ENCODE peak calls at places on chromosomes 12 and 14, in ten cellular contexts. Q is WTC11; J is Daoy; C is stimulated activated CD4-positive, alpha-beta T cell treated with anti-CD3 and anti-CD28 coated beads, Interleukin-4, amount 100 ng/mL, for 48 hours; Y is smooth muscle cell of the brain vasculature; H is cardiac muscle cell; A is hypothalamus; D is EL; V is Right ventricle myocardium inferior; R is mammary epithelial cell. U is an unnamed sample.

GRCh38 chr14:22391908-22392307 is 197.1 kb downstream of the DAD1 start:
- DNase-seq in Q (peak; percentile 54), J (peak; percentile 82), C (no peak), Y (peak; percentile 55), H (peak; percentile 68), A (no peak), D (peak; percentile 55), V (peak; percentile 69), R (peak; percentile 60), U (peak; percentile 11)

GRCh38 chr14:54669759-54670630 is 103.1 kb downstream of the SAMD4A start:
- DNase-seq in Q (no peak), J (peak; percentile 86), C (no peak), Y (peak; percentile 65), H (no peak), A (no peak), D (peak; percentile 90), V (no peak), R (no peak), U (no peak)

GRCh38 chr12:130920711-130921381 is 32.9 kb upstream of the ADGRD1 start:
- DNase-seq in Q (no peak), J (peak; percentile 40), C (no peak), Y (no peak), H (no peak), A (no peak), D (peak; percentile 67), V (peak; percentile 90), R (no peak), U (no peak)

GRCh38 chr12:65420941-65421340 is 142.5 kb downstream of the MSRB3 start:
- DNase-seq in Q (no peak), J (no peak), C (no peak), Y (no peak), H (no peak), A (no peak), D (peak; percentile 32), V (no peak), R (no peak), U (no peak)

GRCh38 chr14:106083082-106083481 is 556.7 kb downstream of the TMEM121 start:
- DNase-seq in Q (no peak), J (peak; percentile 39), C (no peak), Y (no peak), H (no peak), A (no peak), D (no peak), V (no peak), R (peak; percentile 21), U (no peak)

GRCh38 chr12:103632554-103633216 is 45.6 kb downstream of the STAB2 start:
- DNase-seq in Q (peak; percentile 93), J (peak; percentile 83), C (peak; percentile 45), Y (no peak), H (peak; percentile 78), A (no peak), D (peak; percentile 73), V (no peak), R (peak; percentile 70), U (peak; percentile 71)

GRCh38 chr12:107610030-107610859 is 75.4 kb upstream of the PWP1 start:
- DNase-seq in Q (peak; percentile 74), J (peak; percentile 49), C (peak; percentile 7), Y (peak; percentile 26), H (peak; percentile 54), A (no peak), D (peak; percentile 34), V (no peak), R (no peak), U (peak; percentile 61)

GRCh38 chr12:13661005-13661887 is 320.2 kb downstream of the GRIN2B start:
- DNase-seq in Q (peak; percentile 62), J (peak; percentile 57), C (peak; percentile 15), Y (no peak), H (peak; percentile 77), A (no peak), D (peak; percentile 50), V (no peak), R (peak; percentile 30), U (peak; percentile 13)

GRCh38 chr12:49200882-49201594 is 12.2 kb upstream of the TUBA1A start:
- DNase-seq in Q (no peak), J (peak; percentile 63), C (no peak), Y (no peak), H (peak; percentile 39), A (no peak), D (peak; percentile 73), V (no peak), R (peak; percentile 76), U (peak; percentile 86)

GRCh38 chr14:31414190-31414833 is 6.0 kb downstream of the HEATR5A start:
- DNase-seq in Q (no peak), J (no peak), C (no peak), Y (no peak), H (no peak), A (no peak), D (peak; percentile 27), V (no peak), R (peak; percentile 23), U (no peak)

GRCh38 chr12:53268637-53269562 is 801 bp downstream of the ESPL1 start:
- DNase-seq in Q (no peak), J (no peak), C (no peak), Y (no peak), H (no peak), A (no peak), D (peak; percentile 17), V (no peak), R (peak; percentile 11), U (no peak)

U was measured in NCI-H526.